ENCODE peak calls at places on chromosomes 7 and 10, in seven cellular contexts. Z is WERI-Rb-1, U is cardiac fibroblast, V is endodermal cell, H is psoas muscle, X is astrocyte of the spinal cord, B is ovary. Y is an unnamed sample.

GRCh38 chr7:33745934-33746333 is 159.4 kb upstream of the BMPER start:
- DNase-seq in V (no peak), H (no peak), U (peak; percentile 64), X (no peak), B (no peak), Z (no peak), Y (peak; percentile 69)

GRCh38 chr7:120055300-120055699 is 217.7 kb upstream of the KCND2 start:
- DNase-seq in U (peak; percentile 58), Z (no peak), V (no peak), B (no peak), X (peak; percentile 64), H (no peak), Y (peak; percentile 89)

GRCh38 chr7:68440870-68441269 is 1157.4 kb upstream of the AUTS2 start:
- DNase-seq in V (no peak), B (no peak), U (no peak), Z (no peak), H (no peak), X (no peak), Y (no peak)

GRCh38 chr7:142539901-142540300 is 209.4 kb upstream of the PRSS1 start:
- DNase-seq in U (peak; percentile 31), B (no peak), V (no peak), H (no peak), X (peak; percentile 78), Z (no peak), Y (peak; percentile 91)

GRCh38 chr7:47361746-47362215 is 220.1 kb downstream of the TNS3 start:
- DNase-seq in X (peak; percentile 89), H (no peak), B (no peak), U (peak; percentile 80), Z (no peak), V (no peak), Y (peak; percentile 84)

GRCh38 chr10:538895-539294 is 150.6 kb downstream of the DIP2C start:
- DNase-seq in Z (no peak), U (peak; percentile 43), X (peak; percentile 83), B (no peak), H (no peak), V (no peak), Y (peak; percentile 95)

GRCh38 chr10:96918214-96919002 is 86.3 kb downstream of the LCOR start:
- DNase-seq in U (no peak), H (no peak), V (no peak), B (no peak), X (peak; percentile 14), Z (no peak), Y (no peak)

GRCh38 chr10:77889277-77889903 is 37.2 kb downstream of the DLG5 start:
- DNase-seq in V (peak; percentile 93), H (no peak), Z (peak; percentile 87), U (no peak), X (no peak), B (no peak), Y (no peak)

GRCh38 chr10:70849582-70850016 is 33.9 kb downstream of the SGPL1 start:
- DNase-seq in U (peak; percentile 85), H (no peak), V (no peak), B (no peak), Z (no peak), X (peak; percentile 79), Y (peak; percentile 67)

GRCh38 chr7:12821746-12822145 is 134.3 kb downstream of the ARL4A start:
- DNase-seq in H (no peak), U (no peak), X (no peak), B (no peak), Z (no peak), V (no peak), Y (no peak)

GRCh38 chr10:22481687-22482539 is 136.6 kb downstream of the SPAG6 start:
- DNase-seq in V (peak; percentile 58), B (no peak), U (peak; percentile 39), Z (no peak), H (no peak), X (no peak), Y (peak; percentile 59)

GRCh38 chr7:1558841-1559625 is 3.0 kb upstream of the TMEM184A start:
- DNase-seq in X (no peak), U (no peak), B (no peak), H (peak; percentile 50), V (no peak), Z (no peak), Y (no peak)

GRCh38 chr10:690227-691161 is 1.0 kb upstream of the DIP2C start:
- DNase-seq in Z (no peak), U (no peak), X (no peak), V (no peak), H (peak; percentile 56), B (peak; percentile 47), Y (peak; percentile 71)

GRCh38 chr10:94292448-94293118 is 70.2 kb downstream of the NOC3L start:
- DNase-seq in X (peak; percentile 74), Z (no peak), B (peak; percentile 37), V (no peak), U (peak; percentile 87), H (peak; percentile 64), Y (peak; percentile 68)

GRCh38 chr10:75111367-75111905 is at the start of gene SAMD8:
- DNase-seq in U (peak; percentile 98), Z (peak; percentile 97), H (peak; percentile 99), V (peak; percentile 99), X (peak; percentile 97), B (peak; percentile 97), Y (peak; percentile 94)

GRCh38 chr10:79938728-79939380 is 10.1 kb downstream of the SFTPD start:
- DNase-seq in U (no peak), Z (no peak), H (peak; percentile 69), B (no peak), X (no peak), V (peak; percentile 20), Y (no peak)

GRCh38 chr10:131838921-131839320 is 61.9 kb upstream of the PPP2R2D start:
- DNase-seq in V (no peak), Z (no peak), B (no peak), X (no peak), U (no peak), H (no peak), Y (no peak)

GRCh38 chr7:20200965-20201364 is 16.2 kb downstream of the MACC1 start:
- DNase-seq in U (no peak), H (no peak), B (no peak), X (no peak), Z (no peak), V (no peak), Y (no peak)

GRCh38 chr7:64869912-64870562 is 33.0 kb upstream of the ZNF273 start:
- DNase-seq in V (peak; percentile 28), Z (no peak), B (no peak), X (no peak), H (no peak), U (no peak), Y (no peak)

DNA sequence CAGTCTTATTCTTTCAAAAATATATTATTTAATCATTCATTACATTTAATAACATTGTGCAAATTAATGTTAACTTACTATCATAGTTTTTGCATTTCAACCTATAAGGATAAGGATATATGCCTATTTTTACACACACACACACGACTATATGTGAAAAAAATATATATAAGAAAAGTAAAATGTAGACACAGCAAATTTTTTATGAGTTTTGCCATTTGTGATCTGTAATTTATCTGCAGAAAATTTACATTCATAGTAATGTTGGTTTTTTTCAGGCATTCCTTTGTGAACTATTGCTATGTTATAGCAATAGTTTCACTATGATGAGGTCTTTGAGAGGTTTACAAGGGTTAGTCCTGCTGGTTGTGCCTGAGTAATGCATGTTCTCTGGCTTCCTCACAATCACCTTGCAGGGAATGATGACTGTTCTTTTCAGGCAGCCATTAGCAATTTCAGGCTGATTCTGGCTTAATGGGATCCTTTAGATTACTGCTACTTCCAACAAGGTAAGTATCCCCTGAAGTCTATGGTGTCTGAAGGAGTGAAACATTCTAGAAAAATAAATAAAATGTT is 183.7 kb upstream of the CDK1 start:
- DNase-seq in U (no peak), B (no peak), V (peak; percentile 57), Z (no peak), H (no peak), X (peak; percentile 24), Y (peak; percentile 8)
- TF ChIP-seq CTCF in U (peak; percentile 45), B (no peak), V (peak; percentile 65), Z (no peak), H (no peak), X (peak; percentile 24), Y (no peak)

GRCh38 chr7:108716783-108717182 is 147.1 kb downstream of the DNAJB9 start:
- DNase-seq in H (no peak), B (no peak), Z (no peak), V (no peak), U (peak; percentile 5), X (peak; percentile 41), Y (peak; percentile 25)
- H3K4me3 ChIP-seq in H (no peak overlapping the region), B (no peak overlapping the region), Z (no peak overlapping the region), V (no peak overlapping the region), U (no peak overlapping the region), X (no peak overlapping the region), Y (no peak overlapping the region)

GRCh38 chr7:157234271-157234670 is 95.5 kb downstream of the UBE3C start:
- DNase-seq in V (no peak), H (no peak), B (no peak), Z (no peak), X (no peak), U (no peak), Y (peak; percentile 86)

GRCh38 chr7:157241631-157242030 is 95.2 kb upstream of the DNAJB6 start:
- DNase-seq in U (no peak), X (no peak), V (no peak), H (no peak), Z (no peak), B (no peak), Y (no peak)

GRCh38 chr7:157235357-157236018 is 96.8 kb downstream of the UBE3C start:
- DNase-seq in U (no peak), X (peak; percentile 55), V (no peak), H (no peak), B (no peak), Z (no peak), Y (peak; percentile 66)

GRCh38 chr7:157239571-157240270 is 97.1 kb upstream of the DNAJB6 start:
- DNase-seq in H (no peak), X (no peak), B (peak; percentile 5), Z (no peak), U (no peak), V (no peak), Y (no peak)

DNA sequence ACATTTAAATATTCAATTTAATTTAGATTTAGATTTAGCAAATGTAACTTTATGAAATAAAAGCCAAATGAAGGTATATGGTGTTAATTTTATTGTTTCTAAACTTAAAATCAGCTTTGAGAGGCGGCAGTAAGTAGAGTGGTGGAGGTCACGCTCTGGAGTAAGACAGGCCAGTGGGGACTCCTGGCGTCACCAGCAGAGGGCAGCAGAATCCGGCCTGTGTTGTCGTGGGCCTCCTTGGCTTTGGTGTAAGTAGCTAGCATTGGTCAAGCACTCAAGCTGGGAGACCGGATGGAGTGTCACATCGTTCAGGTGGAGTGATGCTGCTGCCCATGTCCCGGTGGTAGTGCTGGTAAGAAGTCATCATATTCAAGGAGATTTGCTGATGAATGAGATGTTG is 98.7 kb upstream of the DNAJB6 start:
- DNase-seq in V (peak; percentile 84), Z (peak; percentile 47), X (no peak), B (no peak), U (no peak), H (no peak), Y (no peak)
- TF ChIP-seq CTCF in V (peak; percentile 63), Z (peak; percentile 73), X (peak; percentile 14), B (no peak), U (peak; percentile 32), H (no peak), Y (peak; percentile 15)

DNA sequence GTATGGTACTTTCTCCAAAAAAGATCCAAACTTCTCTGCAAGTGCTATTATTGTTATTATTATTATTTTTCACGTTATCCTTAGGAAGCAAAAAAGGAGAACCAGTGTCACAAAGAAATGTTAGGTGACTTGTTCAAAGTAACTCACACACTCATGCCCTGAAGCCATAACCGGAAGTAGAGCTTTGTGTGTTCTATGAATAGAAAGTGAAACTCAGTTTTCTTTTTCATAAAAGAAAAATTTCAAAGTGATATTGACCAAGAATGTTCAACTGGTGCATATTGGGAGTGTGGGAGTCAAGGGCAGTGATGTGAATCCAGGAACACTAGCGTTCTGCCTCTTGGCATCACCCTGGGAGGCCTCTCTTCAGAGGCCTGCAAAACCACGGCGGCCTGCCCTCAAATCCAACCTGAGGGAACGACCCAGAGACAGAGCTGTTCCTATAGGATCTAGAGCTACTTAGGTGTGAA is 106.1 kb downstream of the PRKCQ start:
- DNase-seq in H (no peak), Z (no peak), X (peak; percentile 5), B (no peak), V (no peak), U (peak; percentile 3), Y (no peak)
- H3K4me3 ChIP-seq in H (peak overlapping the region; percentile 33), Z (no peak overlapping the region), X (no peak overlapping the region), B (no peak overlapping the region), V (no peak overlapping the region), U (no peak overlapping the region), Y (no peak overlapping the region)

Y was measured in fibroblast of mammary gland.